ENCODE peak calls at places on chromosomes 7 and 10, in four cellular contexts. B is activated T-cell treated with anti-CD3 and anti-CD28 coated beads, Interleukin-2, amount 50 U/mL, for 24 hours; E is GM12892; O is activated naive CD4-positive, alpha-beta T cell. P is an unnamed sample.

GRCh38 chr10:86536294-86536861 is 14.8 kb upstream of the WAPL start:
- DNase-seq in B (peak; percentile 73), E (no peak), O (peak; percentile 55), P (no peak)

GRCh38 chr7:113232885-113233284 is 114.5 kb upstream of the SMIM30 start:
- DNase-seq in B (no peak), E (no peak), O (no peak), P (no peak)

GRCh38 chr10:33133557-33133956 is 175.5 kb upstream of the ITGB1 start:
- DNase-seq in B (no peak), E (no peak), O (no peak), P (no peak)

GRCh38 chr10:80411267-80411668 is 2.9 kb downstream of the PRXL2A start:
- DNase-seq in B (no peak), E (no peak), O (no peak), P (no peak)

GRCh38 chr7:13830604-13830915 is 158.9 kb downstream of the ETV1 start:
- DNase-seq in B (no peak), E (no peak), O (no peak), P (no peak)

GRCh38 chr7:88224596-88225275 is 4.9 kb upstream of the SRI start:
- DNase-seq in B (no peak), E (no peak), O (no peak), P (no peak)

GRCh38 chr10:86344281-86344680 is 22.3 kb downstream of the GRID1 start:
- DNase-seq in B (peak; percentile 26), E (no peak), O (no peak), P (no peak)

GRCh38 chr10:87740232-87740631 is 77.8 kb downstream of the ATAD1 start:
- DNase-seq in B (no peak), E (no peak), O (no peak), P (no peak)

GRCh38 chr7:40331915-40332314 is 197.1 kb downstream of the SUGCT start:
- DNase-seq in B (no peak), E (no peak), O (no peak), P (no peak)

GRCh38 chr10:77636286-77636966 is 1.2 kb downstream of the KCNMA1 start:
- DNase-seq in B (no peak), E (no peak), O (no peak), P (no peak)

GRCh38 chr10:96833220-96834001 is 1.3 kb downstream of the LCOR start:
- DNase-seq in B (no peak), E (no peak), O (no peak), P (peak; percentile 43)

GRCh38 chr7:47758546-47758945 is 176.6 kb upstream of the TNS3 start:
- DNase-seq in B (no peak), E (no peak), O (no peak), P (no peak)

GRCh38 chr10:23871211-23871610 is 337.7 kb upstream of the KIAA1217 start:
- DNase-seq in B (no peak), E (no peak), O (no peak), P (peak; percentile 8)

GRCh38 chr7:33501368-33501767 is 372.0 kb downstream of the BBS9 start:
- DNase-seq in B (no peak), E (no peak), O (no peak), P (no peak)

GRCh38 chr7:92498557-92498956 is 20.8 kb upstream of the ERVW-1 start:
- DNase-seq in B (no peak), E (no peak), O (no peak), P (no peak)

GRCh38 chr7:129462445-129462844 is 28.2 kb downstream of the STRIP2 start:
- DNase-seq in B (no peak), E (no peak), O (no peak), P (no peak)

GRCh38 chr7:116753130-116753529 is 81.1 kb downstream of the MET start:
- DNase-seq in B (no peak), E (no peak), O (no peak), P (no peak)

GRCh38 chr10:71081229-71081560 is 131.2 kb upstream of the UNC5B start:
- DNase-seq in B (no peak), E (no peak), O (no peak), P (no peak)

GRCh38 chr7:21507627-21508343 is 35.1 kb upstream of the DNAH11 start:
- DNase-seq in B (no peak), E (no peak), O (no peak), P (peak; percentile 61)

GRCh38 chr7:130207642-130208041 is at the start of gene SSMEM1:
- DNase-seq in B (no peak), E (no peak), O (no peak), P (no peak)

GRCh38 chr10:110214380-110214826 is 7.0 kb downstream of the MXI1 start:
- DNase-seq in B (no peak), E (no peak), O (no peak), P (no peak)

GRCh38 chr7:156119771-156120170 is 307.5 kb upstream of the SHH start:
- DNase-seq in B (no peak), E (no peak), O (no peak), P (no peak)

GRCh38 chr10:129929343-129930297 is 34.5 kb downstream of the EBF3 start:
- DNase-seq in B (no peak), E (no peak), O (no peak), P (no peak)

GRCh38 chr10:12974845-12975199 is 26.7 kb downstream of the CCDC3 start:
- DNase-seq in B (no peak), E (no peak), O (no peak), P (no peak)

GRCh38 chr10:96999337-96999736 is 167.2 kb downstream of the LCOR start:
- DNase-seq in B (no peak), E (no peak), O (no peak), P (no peak)

GRCh38 chr7:39027491-39027890 is 49.8 kb downstream of the POU6F2 start:
- DNase-seq in B (no peak), E (no peak), O (no peak), P (no peak)

GRCh38 chr10:89699581-89700064 is 1.8 kb upstream of the KIF20B start:
- DNase-seq in B (no peak), E (no peak), O (no peak), P (no peak)

GRCh38 chr10:12262278-12262981 is 66.4 kb downstream of the CDC123 start:
- DNase-seq in B (no peak), E (no peak), O (no peak), P (no peak)

GRCh38 chr10:60494774-60495173 is 105.1 kb upstream of the ANK3 start:
- DNase-seq in B (no peak), E (no peak), O (no peak), P (no peak)

GRCh38 chr7:1856161-1856965 is 186.3 kb downstream of the ELFN1 start:
- DNase-seq in B (no peak), E (no peak), O (no peak), P (no peak)

GRCh38 chr7:128030999-128031681 is at the start of gene LRRC4:
- DNase-seq in B (peak; percentile 55), E (peak; percentile 72), O (peak; percentile 2), P (no peak)

GRCh38 chr10:121351533-121351932 is 246.7 kb downstream of the FGFR2 start:
- DNase-seq in B (no peak), E (no peak), O (no peak), P (no peak)

GRCh38 chr10:15305161-15305560 is 65.9 kb downstream of the FAM171A1 start:
- DNase-seq in B (no peak), E (no peak), O (no peak), P (no peak)

GRCh38 chr7:116543664-116544063 is 18.8 kb downstream of the CAV1 start:
- DNase-seq in B (no peak), E (no peak), O (no peak), P (no peak)

GRCh38 chr10:18397886-18398285 is 253.5 kb downstream of the NSUN6 start:
- DNase-seq in B (no peak), E (no peak), O (no peak), P (no peak)

GRCh38 chr10:132110091-132110490 is 44.3 kb downstream of the JAKMIP3 start:
- DNase-seq in B (peak; percentile 2), E (no peak), O (no peak), P (no peak)

GRCh38 chr10:102834143-102834542 is 3.1 kb downstream of the CYP17A1 start:
- DNase-seq in B (no peak), E (no peak), O (no peak), P (no peak)